ENCODE peak calls at places on chromosomes 2 and 18, in five cellular contexts. Q, W, C, D and R are unnamed samples.

GRCh38 chr2:72579595-72580180 is 246.1 kb downstream of the EXOC6B start:
- DNase-seq in D (peak), Q (no peak), C (peak), W (peak), R (no peak)

GRCh38 chr2:47189635-47190034 is 34.5 kb upstream of the STPG4 start:
- DNase-seq in W (peak), Q (no peak), C (no peak), D (no peak), R (no peak)

GRCh38 chr18:41532344-41533086 is 422.5 kb upstream of the PIK3C3 start:
- DNase-seq in W (peak), C (no peak), Q (no peak), D (peak), R (no peak)

GRCh38 chr2:169221745-169222369 is 140.5 kb downstream of the LRP2 start:
- DNase-seq in C (no peak), Q (no peak), D (peak), W (peak), R (peak)

GRCh38 chr2:212177724-212178123 is 360.9 kb downstream of the ERBB4 start:
- DNase-seq in C (no peak), Q (no peak), D (peak), W (no peak), R (no peak)

GRCh38 chr2:156087875-156088274 is 244.6 kb downstream of the NR4A2 start:
- DNase-seq in Q (no peak), W (peak), D (no peak), C (no peak), R (no peak)

GRCh38 chr2:209208211-209208610 is 215.6 kb upstream of the MAP2 start:
- DNase-seq in Q (no peak), C (peak), D (peak), W (peak), R (no peak)

GRCh38 chr2:201472411-201472810 is 20.9 kb downstream of the STRADB start:
- DNase-seq in W (no peak), C (no peak), Q (no peak), D (no peak), R (no peak)

GRCh38 chr2:135650721-135651120 is 90.9 kb upstream of the UBXN4 start:
- DNase-seq in C (no peak), D (no peak), W (peak), Q (no peak), R (no peak)